ENCODE peak calls at places on chromosomes 16 and 17, in four cellular contexts. E, X, S and A are unnamed samples.

GRCh38 chr17:28973414-28973813 is 22.1 kb upstream of the PHF12 start:
- DNase-seq in E (peak), X (no peak), S (no peak), A (peak)

GRCh38 chr16:50599494-50599893 is 51.3 kb downstream of the NKD1 start:
- DNase-seq in E (no peak), X (no peak), S (no peak), A (no peak)

GRCh38 chr17:38705523-38705802 is 390 bp downstream of the MLLT6 start:
- DNase-seq in E (no peak), X (peak), S (no peak), A (no peak)

GRCh38 chr17:2237521-2237921 is 66.1 kb downstream of the SMG6 start:
- DNase-seq in E (peak), X (peak), S (peak), A (no peak)

GRCh38 chr16:24736758-24737157 is 7.3 kb downstream of the TNRC6A start:
- DNase-seq in E (peak), X (no peak), S (no peak), A (no peak)

GRCh38 chr16:66490774-66491715 is 58.9 kb downstream of the TK2 start:
- DNase-seq in E (no peak), X (no peak), S (no peak), A (no peak)

GRCh38 chr17:34709108-34709779 is 129.9 kb downstream of the TMEM132E start:
- DNase-seq in E (no peak), X (no peak), S (no peak), A (no peak)

GRCh38 chr16:56193951-56194726 is 2.9 kb downstream of the GNAO1 start:
- DNase-seq in E (peak), X (peak), S (no peak), A (peak)

GRCh38 chr17:78411241-78411855 is 32.9 kb downstream of the PGS1 start:
- DNase-seq in E (no peak), X (no peak), S (no peak), A (no peak)

GRCh38 chr16:69087161-69087581 is 18.3 kb upstream of the HAS3 start:
- DNase-seq in E (no peak), X (no peak), S (no peak), A (no peak)

GRCh38 chr16:69085032-69085695 is 20.3 kb upstream of the HAS3 start:
- DNase-seq in E (no peak), X (no peak), S (no peak), A (no peak)

GRCh38 chr16:69088684-69089083 is 16.8 kb upstream of the HAS3 start:
- DNase-seq in E (no peak), X (no peak), S (no peak), A (no peak)

GRCh38 chr16:69084301-69084700 is 21.2 kb upstream of the HAS3 start:
- DNase-seq in E (peak), X (no peak), S (no peak), A (peak)

GRCh38 chr16:69083306-69083941 is 22.0 kb upstream of the HAS3 start:
- DNase-seq in E (no peak), X (no peak), S (no peak), A (no peak)
- TF ChIP-seq CTCF in E (no peak), X (no peak), S (no peak), A (no peak)

GRCh38 chr17:74751210-74751529 is 2.7 kb downstream of the NHERF1 start:
- DNase-seq in E (no peak), X (no peak), S (no peak), A (no peak)
- H3K4me3 ChIP-seq in E (no peak), X (no peak), S (no peak), A (no peak)

DNA sequence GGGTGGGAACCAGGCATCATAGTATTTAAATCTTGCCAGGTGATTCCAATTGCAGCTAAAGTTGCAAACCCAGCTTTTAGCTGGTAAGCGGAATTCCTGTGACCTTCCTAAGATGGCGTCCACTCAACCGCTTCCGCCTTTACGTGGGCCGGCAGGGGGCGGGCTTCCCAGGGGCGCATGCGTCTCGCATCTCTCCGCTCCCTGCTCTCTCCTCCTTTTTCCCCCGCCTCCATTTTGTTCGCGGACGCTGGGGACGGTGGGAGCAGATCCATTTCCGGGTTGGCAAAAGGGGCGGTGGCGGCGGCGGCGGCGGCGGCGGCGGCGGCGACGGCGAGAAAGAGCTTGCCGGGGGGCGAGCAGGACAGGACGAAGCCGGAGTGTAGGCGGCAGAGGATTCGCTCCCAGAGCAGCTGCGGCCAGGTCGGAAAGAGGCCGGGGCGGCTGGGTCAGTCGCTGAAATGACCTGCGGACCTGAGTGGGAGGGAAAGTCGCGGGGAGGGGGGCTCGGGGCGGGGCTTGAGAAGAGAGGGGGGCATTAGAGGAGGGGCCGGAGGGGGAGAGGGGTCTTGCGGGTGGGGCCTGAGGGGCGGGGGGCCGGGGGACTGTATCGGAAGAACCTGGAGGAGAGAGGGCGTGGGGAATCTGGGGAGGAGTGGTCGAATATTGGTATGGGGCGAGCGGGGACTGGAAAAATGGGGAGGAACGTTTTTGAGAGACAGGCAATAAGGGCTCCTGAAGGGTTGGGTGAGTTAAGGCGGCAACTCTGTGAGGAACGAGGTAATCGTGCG is at the start of gene WIPF2:
- DNase-seq in E (peak), X (peak), S (peak), A (peak)
- TF ChIP-seq CTCF in E (peak), X (peak), S (peak), A (peak)

GRCh38 chr17:16417399-16417798 is 2.0 kb downstream of the TRPV2 start:
- DNase-seq in E (no peak), X (no peak), S (no peak), A (no peak)

GRCh38 chr17:16418684-16419066 is 3.3 kb downstream of the TRPV2 start:
- DNase-seq in E (no peak), X (no peak), S (no peak), A (no peak)

GRCh38 chr17:16419074-16419928 is 3.9 kb downstream of the TRPV2 start:
- DNase-seq in E (peak), X (no peak), S (peak), A (peak)

GRCh38 chr17:16417896-16418683 is 2.7 kb downstream of the TRPV2 start:
- DNase-seq in E (no peak), X (no peak), S (no peak), A (no peak)

GRCh38 chr17:16419929-16420271 is 4.5 kb downstream of the TRPV2 start:
- DNase-seq in E (peak), X (no peak), S (no peak), A (peak)
- H3K4me3 ChIP-seq in E (peak), X (no peak), S (no peak), A (no peak)

GRCh38 chr16:85370881-85371651 is 242.1 kb upstream of the GSE1 start:
- DNase-seq in E (no peak), X (no peak), S (peak), A (no peak)
- TF ChIP-seq CTCF in E (no peak), X (no peak), S (no peak), A (no peak)

DNA sequence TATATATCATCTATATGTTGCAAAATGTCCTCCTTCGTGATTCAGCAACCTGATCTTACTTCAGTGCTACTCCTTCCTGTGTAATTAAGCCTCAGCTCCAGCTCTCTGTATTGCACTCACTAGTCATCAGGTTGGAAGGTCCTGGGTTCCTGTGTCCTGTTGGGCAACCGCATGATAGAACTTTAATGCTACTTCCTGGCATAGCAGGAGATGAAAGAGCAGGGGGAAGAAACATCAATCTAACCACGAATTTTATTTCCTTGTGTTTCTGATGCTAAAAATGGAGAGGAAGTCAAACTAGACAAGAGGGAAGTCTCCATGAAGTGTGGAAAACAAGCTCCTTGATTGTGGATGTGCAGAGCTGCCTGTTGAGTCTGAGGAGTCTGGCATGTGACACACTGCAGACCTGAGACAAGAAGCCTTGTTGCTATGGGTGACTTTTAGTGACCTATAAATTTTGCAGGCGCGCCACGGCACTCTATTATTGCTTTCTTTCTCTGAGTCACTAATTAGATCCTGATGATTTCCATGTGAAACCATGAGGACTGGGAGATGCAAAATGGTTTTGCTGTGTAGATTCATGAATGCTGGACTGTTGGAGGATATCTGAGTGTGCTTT is 25.6 kb downstream of the IGSF6 start:
- DNase-seq in E (peak), X (no peak), S (peak), A (peak)
- H3K4me3 ChIP-seq in E (no peak), X (no peak), S (no peak), A (no peak)